ENCODE peak calls at places on chromosomes 2 and 18, in ten cellular contexts. One of them, this sample, is unnamed.

GRCh38 chr2:59307196-59307595 is 1066.1 kb upstream of the FANCL start:
- DNase-seq in NCI-H1105: no peak
- DNase-seq in germinal center: no peak
- DNase-seq in HFF-Myc: no peak
- DNase-seq in activated T-cell treated with anti-CD3 and anti-CD28 coated beads for 24 hours: no peak
- DNase-seq in mesothelial cell of epicardium: no peak
- DNase-seq in amygdala: no peak
- DNase-seq in EL: no peak
- DNase-seq in activated CD4-positive, alpha-beta T cell treated with anti-CD3 and anti-CD28 coated beads, Interleukin-2, amount 10 ng/mL, durations not matched to agents 7 days and 5 days: no peak
- DNase-seq in NCI-H1092 treated with DMSO at 0.1 percent for 48 hours: no peak
- DNase-seq in this sample: no peak

GRCh38 chr18:36316246-36316645 is 18.7 kb downstream of the FHOD3 start:
- DNase-seq in NCI-H1105: no peak
- DNase-seq in germinal center: no peak
- DNase-seq in HFF-Myc: no peak
- DNase-seq in activated T-cell treated with anti-CD3 and anti-CD28 coated beads for 24 hours: no peak
- DNase-seq in mesothelial cell of epicardium: no peak
- DNase-seq in amygdala: no peak
- DNase-seq in EL: peak; percentile 26
- DNase-seq in activated CD4-positive, alpha-beta T cell treated with anti-CD3 and anti-CD28 coated beads, Interleukin-2, amount 10 ng/mL, durations not matched to agents 7 days and 5 days: no peak
- DNase-seq in NCI-H1092 treated with DMSO at 0.1 percent for 48 hours: no peak
- DNase-seq in this sample: no peak

GRCh38 chr2:17877811-17878221 is 651 bp upstream of the KCNS3 start:
- DNase-seq in NCI-H1105: no peak
- DNase-seq in germinal center: peak; percentile 57
- DNase-seq in HFF-Myc: no peak
- DNase-seq in activated T-cell treated with anti-CD3 and anti-CD28 coated beads for 24 hours: no peak
- DNase-seq in mesothelial cell of epicardium: no peak
- DNase-seq in amygdala: no peak
- DNase-seq in EL: peak; percentile 7
- DNase-seq in activated CD4-positive, alpha-beta T cell treated with anti-CD3 and anti-CD28 coated beads, Interleukin-2, amount 10 ng/mL, durations not matched to agents 7 days and 5 days: no peak
- DNase-seq in NCI-H1092 treated with DMSO at 0.1 percent for 48 hours: no peak
- DNase-seq in this sample: no peak

GRCh38 chr18:43970656-43971055 is 693.4 kb upstream of the SYT4 start:
- DNase-seq in NCI-H1105: no peak
- DNase-seq in germinal center: no peak
- DNase-seq in HFF-Myc: no peak
- DNase-seq in activated T-cell treated with anti-CD3 and anti-CD28 coated beads for 24 hours: no peak
- DNase-seq in mesothelial cell of epicardium: no peak
- DNase-seq in amygdala: no peak
- DNase-seq in EL: peak; percentile 41
- DNase-seq in activated CD4-positive, alpha-beta T cell treated with anti-CD3 and anti-CD28 coated beads, Interleukin-2, amount 10 ng/mL, durations not matched to agents 7 days and 5 days: no peak
- DNase-seq in NCI-H1092 treated with DMSO at 0.1 percent for 48 hours: no peak
- DNase-seq in this sample: no peak

GRCh38 chr2:204544961-204545860 is at the start of gene PARD3B:
- DNase-seq in NCI-H1105: peak; percentile 59
- DNase-seq in germinal center: peak; percentile 19
- DNase-seq in HFF-Myc: no peak
- DNase-seq in activated T-cell treated with anti-CD3 and anti-CD28 coated beads for 24 hours: peak; percentile 7
- DNase-seq in mesothelial cell of epicardium: peak; percentile 68
- DNase-seq in amygdala: no peak
- DNase-seq in EL: peak; percentile 71
- DNase-seq in activated CD4-positive, alpha-beta T cell treated with anti-CD3 and anti-CD28 coated beads, Interleukin-2, amount 10 ng/mL, durations not matched to agents 7 days and 5 days: peak; percentile 12
- DNase-seq in NCI-H1092 treated with DMSO at 0.1 percent for 48 hours: peak; percentile 53
- DNase-seq in this sample: peak; percentile 7

GRCh38 chr2:141565597-141565996 is 565.2 kb downstream of the LRP1B start:
- DNase-seq in NCI-H1105: no peak
- DNase-seq in germinal center: no peak
- DNase-seq in HFF-Myc: no peak
- DNase-seq in activated T-cell treated with anti-CD3 and anti-CD28 coated beads for 24 hours: no peak
- DNase-seq in mesothelial cell of epicardium: no peak
- DNase-seq in amygdala: no peak
- DNase-seq in EL: no peak
- DNase-seq in activated CD4-positive, alpha-beta T cell treated with anti-CD3 and anti-CD28 coated beads, Interleukin-2, amount 10 ng/mL, durations not matched to agents 7 days and 5 days: no peak
- DNase-seq in NCI-H1092 treated with DMSO at 0.1 percent for 48 hours: no peak
- DNase-seq in this sample: no peak

GRCh38 chr2:98757904-98758421 is 27.0 kb upstream of the MGAT4A start:
- DNase-seq in NCI-H1105: no peak
- DNase-seq in germinal center: peak; percentile 83
- DNase-seq in HFF-Myc: peak; percentile 83
- DNase-seq in activated T-cell treated with anti-CD3 and anti-CD28 coated beads for 24 hours: no peak
- DNase-seq in mesothelial cell of epicardium: no peak
- DNase-seq in amygdala: no peak
- DNase-seq in EL: peak; percentile 95
- DNase-seq in activated CD4-positive, alpha-beta T cell treated with anti-CD3 and anti-CD28 coated beads, Interleukin-2, amount 10 ng/mL, durations not matched to agents 7 days and 5 days: peak; percentile 75
- DNase-seq in NCI-H1092 treated with DMSO at 0.1 percent for 48 hours: peak; percentile 13
- DNase-seq in this sample: peak; percentile 65

GRCh38 chr2:231099918-231100317 is 24.9 kb downstream of the HTR2B start:
- DNase-seq in NCI-H1105: no peak
- DNase-seq in germinal center: no peak
- DNase-seq in HFF-Myc: no peak
- DNase-seq in activated T-cell treated with anti-CD3 and anti-CD28 coated beads for 24 hours: no peak
- DNase-seq in mesothelial cell of epicardium: no peak
- DNase-seq in amygdala: no peak
- DNase-seq in EL: no peak
- DNase-seq in activated CD4-positive, alpha-beta T cell treated with anti-CD3 and anti-CD28 coated beads, Interleukin-2, amount 10 ng/mL, durations not matched to agents 7 days and 5 days: no peak
- DNase-seq in NCI-H1092 treated with DMSO at 0.1 percent for 48 hours: no peak
- DNase-seq in this sample: no peak

GRCh38 chr2:62034715-62035114 is 129.2 kb downstream of the COMMD1 start:
- DNase-seq in NCI-H1105: no peak
- DNase-seq in germinal center: no peak
- DNase-seq in HFF-Myc: no peak
- DNase-seq in activated T-cell treated with anti-CD3 and anti-CD28 coated beads for 24 hours: no peak
- DNase-seq in mesothelial cell of epicardium: no peak
- DNase-seq in amygdala: no peak
- DNase-seq in EL: no peak
- DNase-seq in activated CD4-positive, alpha-beta T cell treated with anti-CD3 and anti-CD28 coated beads, Interleukin-2, amount 10 ng/mL, durations not matched to agents 7 days and 5 days: no peak
- DNase-seq in NCI-H1092 treated with DMSO at 0.1 percent for 48 hours: no peak
- DNase-seq in this sample: no peak

GRCh38 chr2:147008481-147008880 is 836.3 kb upstream of the ACVR2A start:
- DNase-seq in NCI-H1105: no peak
- DNase-seq in germinal center: no peak
- DNase-seq in HFF-Myc: no peak
- DNase-seq in activated T-cell treated with anti-CD3 and anti-CD28 coated beads for 24 hours: no peak
- DNase-seq in mesothelial cell of epicardium: no peak
- DNase-seq in amygdala: no peak
- DNase-seq in EL: no peak
- DNase-seq in activated CD4-positive, alpha-beta T cell treated with anti-CD3 and anti-CD28 coated beads, Interleukin-2, amount 10 ng/mL, durations not matched to agents 7 days and 5 days: no peak
- DNase-seq in NCI-H1092 treated with DMSO at 0.1 percent for 48 hours: no peak
- DNase-seq in this sample: no peak

GRCh38 chr2:167490394-167490793 is 602.1 kb downstream of the XIRP2 start:
- DNase-seq in NCI-H1105: peak; percentile 4
- DNase-seq in germinal center: no peak
- DNase-seq in HFF-Myc: no peak
- DNase-seq in activated T-cell treated with anti-CD3 and anti-CD28 coated beads for 24 hours: no peak
- DNase-seq in mesothelial cell of epicardium: no peak
- DNase-seq in amygdala: no peak
- DNase-seq in EL: no peak
- DNase-seq in activated CD4-positive, alpha-beta T cell treated with anti-CD3 and anti-CD28 coated beads, Interleukin-2, amount 10 ng/mL, durations not matched to agents 7 days and 5 days: no peak
- DNase-seq in NCI-H1092 treated with DMSO at 0.1 percent for 48 hours: no peak
- DNase-seq in this sample: no peak

GRCh38 chr18:23213200-23213599 is 77.9 kb downstream of the CABLES1 start:
- DNase-seq in NCI-H1105: no peak
- DNase-seq in germinal center: no peak
- DNase-seq in HFF-Myc: no peak
- DNase-seq in activated T-cell treated with anti-CD3 and anti-CD28 coated beads for 24 hours: no peak
- DNase-seq in mesothelial cell of epicardium: no peak
- DNase-seq in amygdala: no peak
- DNase-seq in EL: no peak
- DNase-seq in activated CD4-positive, alpha-beta T cell treated with anti-CD3 and anti-CD28 coated beads, Interleukin-2, amount 10 ng/mL, durations not matched to agents 7 days and 5 days: no peak
- DNase-seq in NCI-H1092 treated with DMSO at 0.1 percent for 48 hours: no peak
- DNase-seq in this sample: no peak

GRCh38 chr2:85269959-85270358 is 57.8 kb downstream of the TGOLN2 start:
- DNase-seq in NCI-H1105: no peak
- DNase-seq in germinal center: no peak
- DNase-seq in HFF-Myc: no peak
- DNase-seq in activated T-cell treated with anti-CD3 and anti-CD28 coated beads for 24 hours: no peak
- DNase-seq in mesothelial cell of epicardium: no peak
- DNase-seq in amygdala: no peak
- DNase-seq in EL: no peak
- DNase-seq in activated CD4-positive, alpha-beta T cell treated with anti-CD3 and anti-CD28 coated beads, Interleukin-2, amount 10 ng/mL, durations not matched to agents 7 days and 5 days: no peak
- DNase-seq in NCI-H1092 treated with DMSO at 0.1 percent for 48 hours: peak; percentile 80
- DNase-seq in this sample: no peak

GRCh38 chr18:38635706-38636105 is 1070.1 kb upstream of the CELF4 start:
- DNase-seq in NCI-H1105: no peak
- DNase-seq in germinal center: no peak
- DNase-seq in HFF-Myc: no peak
- DNase-seq in activated T-cell treated with anti-CD3 and anti-CD28 coated beads for 24 hours: no peak
- DNase-seq in mesothelial cell of epicardium: no peak
- DNase-seq in amygdala: no peak
- DNase-seq in EL: no peak
- DNase-seq in activated CD4-positive, alpha-beta T cell treated with anti-CD3 and anti-CD28 coated beads, Interleukin-2, amount 10 ng/mL, durations not matched to agents 7 days and 5 days: no peak
- DNase-seq in NCI-H1092 treated with DMSO at 0.1 percent for 48 hours: no peak
- DNase-seq in this sample: no peak

GRCh38 chr2:230748087-230748486 is 35.4 kb downstream of the CAB39 start:
- DNase-seq in NCI-H1105: no peak
- DNase-seq in germinal center: no peak
- DNase-seq in HFF-Myc: no peak
- DNase-seq in activated T-cell treated with anti-CD3 and anti-CD28 coated beads for 24 hours: no peak
- DNase-seq in mesothelial cell of epicardium: no peak
- DNase-seq in amygdala: no peak
- DNase-seq in EL: no peak
- DNase-seq in activated CD4-positive, alpha-beta T cell treated with anti-CD3 and anti-CD28 coated beads, Interleukin-2, amount 10 ng/mL, durations not matched to agents 7 days and 5 days: no peak
- DNase-seq in NCI-H1092 treated with DMSO at 0.1 percent for 48 hours: no peak
- DNase-seq in this sample: no peak

GRCh38 chr2:203823179-203823578 is 44.4 kb upstream of the CTLA4 start:
- DNase-seq in NCI-H1105: no peak
- DNase-seq in germinal center: no peak
- DNase-seq in HFF-Myc: no peak
- DNase-seq in activated T-cell treated with anti-CD3 and anti-CD28 coated beads for 24 hours: no peak
- DNase-seq in mesothelial cell of epicardium: no peak
- DNase-seq in amygdala: no peak
- DNase-seq in EL: no peak
- DNase-seq in activated CD4-positive, alpha-beta T cell treated with anti-CD3 and anti-CD28 coated beads, Interleukin-2, amount 10 ng/mL, durations not matched to agents 7 days and 5 days: no peak
- DNase-seq in NCI-H1092 treated with DMSO at 0.1 percent for 48 hours: no peak
- DNase-seq in this sample: no peak

GRCh38 chr2:96330407-96330806 is 5.2 kb upstream of the NCAPH start:
- DNase-seq in NCI-H1105: no peak
- DNase-seq in germinal center: no peak
- DNase-seq in HFF-Myc: no peak
- DNase-seq in activated T-cell treated with anti-CD3 and anti-CD28 coated beads for 24 hours: no peak
- DNase-seq in mesothelial cell of epicardium: no peak
- DNase-seq in amygdala: no peak
- DNase-seq in EL: peak; percentile 37
- DNase-seq in activated CD4-positive, alpha-beta T cell treated with anti-CD3 and anti-CD28 coated beads, Interleukin-2, amount 10 ng/mL, durations not matched to agents 7 days and 5 days: no peak
- DNase-seq in NCI-H1092 treated with DMSO at 0.1 percent for 48 hours: no peak
- DNase-seq in this sample: no peak

GRCh38 chr2:74181739-74182138 is 3.1 kb upstream of the MOB1A start:
- DNase-seq in NCI-H1105: no peak
- DNase-seq in germinal center: peak; percentile 63
- DNase-seq in HFF-Myc: no peak
- DNase-seq in activated T-cell treated with anti-CD3 and anti-CD28 coated beads for 24 hours: no peak
- DNase-seq in mesothelial cell of epicardium: no peak
- DNase-seq in amygdala: no peak
- DNase-seq in EL: peak; percentile 18
- DNase-seq in activated CD4-positive, alpha-beta T cell treated with anti-CD3 and anti-CD28 coated beads, Interleukin-2, amount 10 ng/mL, durations not matched to agents 7 days and 5 days: no peak
- DNase-seq in NCI-H1092 treated with DMSO at 0.1 percent for 48 hours: no peak
- DNase-seq in this sample: no peak

GRCh38 chr2:70019096-70019495 is 57.7 kb upstream of the ASPRV1 start:
- DNase-seq in NCI-H1105: no peak
- DNase-seq in germinal center: no peak
- DNase-seq in HFF-Myc: no peak
- DNase-seq in activated T-cell treated with anti-CD3 and anti-CD28 coated beads for 24 hours: no peak
- DNase-seq in mesothelial cell of epicardium: no peak
- DNase-seq in amygdala: no peak
- DNase-seq in EL: no peak
- DNase-seq in activated CD4-positive, alpha-beta T cell treated with anti-CD3 and anti-CD28 coated beads, Interleukin-2, amount 10 ng/mL, durations not matched to agents 7 days and 5 days: no peak
- DNase-seq in NCI-H1092 treated with DMSO at 0.1 percent for 48 hours: no peak
- DNase-seq in this sample: no peak

GRCh38 chr2:79831919-79832318 is 319.1 kb downstream of the CTNNA2 start:
- DNase-seq in NCI-H1105: no peak
- DNase-seq in germinal center: no peak
- DNase-seq in HFF-Myc: no peak
- DNase-seq in activated T-cell treated with anti-CD3 and anti-CD28 coated beads for 24 hours: no peak
- DNase-seq in mesothelial cell of epicardium: no peak
- DNase-seq in amygdala: no peak
- DNase-seq in EL: no peak
- DNase-seq in activated CD4-positive, alpha-beta T cell treated with anti-CD3 and anti-CD28 coated beads, Interleukin-2, amount 10 ng/mL, durations not matched to agents 7 days and 5 days: no peak
- DNase-seq in NCI-H1092 treated with DMSO at 0.1 percent for 48 hours: no peak
- DNase-seq in this sample: no peak

GRCh38 chr18:47077111-47077510 is 41.7 kb upstream of the ELOA2 start:
- DNase-seq in NCI-H1105: no peak
- DNase-seq in germinal center: no peak
- DNase-seq in HFF-Myc: no peak
- DNase-seq in activated T-cell treated with anti-CD3 and anti-CD28 coated beads for 24 hours: no peak
- DNase-seq in mesothelial cell of epicardium: no peak
- DNase-seq in amygdala: no peak
- DNase-seq in EL: no peak
- DNase-seq in activated CD4-positive, alpha-beta T cell treated with anti-CD3 and anti-CD28 coated beads, Interleukin-2, amount 10 ng/mL, durations not matched to agents 7 days and 5 days: no peak
- DNase-seq in NCI-H1092 treated with DMSO at 0.1 percent for 48 hours: no peak
- DNase-seq in this sample: no peak

GRCh38 chr2:69166465-69166811 is 153.5 kb downstream of the ANTXR1 start:
- DNase-seq in NCI-H1105: no peak
- DNase-seq in germinal center: no peak
- DNase-seq in HFF-Myc: no peak
- DNase-seq in activated T-cell treated with anti-CD3 and anti-CD28 coated beads for 24 hours: no peak
- DNase-seq in mesothelial cell of epicardium: no peak
- DNase-seq in amygdala: no peak
- DNase-seq in EL: no peak
- DNase-seq in activated CD4-positive, alpha-beta T cell treated with anti-CD3 and anti-CD28 coated beads, Interleukin-2, amount 10 ng/mL, durations not matched to agents 7 days and 5 days: no peak
- DNase-seq in NCI-H1092 treated with DMSO at 0.1 percent for 48 hours: no peak
- DNase-seq in this sample: no peak

GRCh38 chr2:118672571-118673158 is 174.8 kb downstream of the EN1 start:
- DNase-seq in NCI-H1105: no peak
- DNase-seq in germinal center: no peak
- DNase-seq in HFF-Myc: no peak
- DNase-seq in activated T-cell treated with anti-CD3 and anti-CD28 coated beads for 24 hours: no peak
- DNase-seq in mesothelial cell of epicardium: no peak
- DNase-seq in amygdala: no peak
- DNase-seq in EL: peak; percentile 29
- DNase-seq in activated CD4-positive, alpha-beta T cell treated with anti-CD3 and anti-CD28 coated beads, Interleukin-2, amount 10 ng/mL, durations not matched to agents 7 days and 5 days: no peak
- DNase-seq in NCI-H1092 treated with DMSO at 0.1 percent for 48 hours: no peak
- DNase-seq in this sample: no peak

GRCh38 chr2:198044777-198045176 is 240.4 kb downstream of the PLCL1 start:
- DNase-seq in NCI-H1105: no peak
- DNase-seq in germinal center: no peak
- DNase-seq in HFF-Myc: no peak
- DNase-seq in activated T-cell treated with anti-CD3 and anti-CD28 coated beads for 24 hours: no peak
- DNase-seq in mesothelial cell of epicardium: no peak
- DNase-seq in amygdala: no peak
- DNase-seq in EL: no peak
- DNase-seq in activated CD4-positive, alpha-beta T cell treated with anti-CD3 and anti-CD28 coated beads, Interleukin-2, amount 10 ng/mL, durations not matched to agents 7 days and 5 days: no peak
- DNase-seq in NCI-H1092 treated with DMSO at 0.1 percent for 48 hours: no peak
- DNase-seq in this sample: no peak

GRCh38 chr2:60350791-60351190 is 202.7 kb downstream of the BCL11A start:
- DNase-seq in NCI-H1105: no peak
- DNase-seq in germinal center: peak; percentile 76
- DNase-seq in HFF-Myc: no peak
- DNase-seq in activated T-cell treated with anti-CD3 and anti-CD28 coated beads for 24 hours: no peak
- DNase-seq in mesothelial cell of epicardium: no peak
- DNase-seq in amygdala: no peak
- DNase-seq in EL: no peak
- DNase-seq in activated CD4-positive, alpha-beta T cell treated with anti-CD3 and anti-CD28 coated beads, Interleukin-2, amount 10 ng/mL, durations not matched to agents 7 days and 5 days: no peak
- DNase-seq in NCI-H1092 treated with DMSO at 0.1 percent for 48 hours: no peak
- DNase-seq in this sample: no peak

GRCh38 chr2:239238839-239239606 is 161.8 kb downstream of the HDAC4 start:
- DNase-seq in NCI-H1105: no peak
- DNase-seq in germinal center: no peak
- DNase-seq in HFF-Myc: no peak
- DNase-seq in activated T-cell treated with anti-CD3 and anti-CD28 coated beads for 24 hours: no peak
- DNase-seq in mesothelial cell of epicardium: no peak
- DNase-seq in amygdala: no peak
- DNase-seq in EL: no peak
- DNase-seq in activated CD4-positive, alpha-beta T cell treated with anti-CD3 and anti-CD28 coated beads, Interleukin-2, amount 10 ng/mL, durations not matched to agents 7 days and 5 days: no peak
- DNase-seq in NCI-H1092 treated with DMSO at 0.1 percent for 48 hours: no peak
- DNase-seq in this sample: no peak

GRCh38 chr2:41329075-41329474 is 718.7 kb upstream of the PKDCC start:
- DNase-seq in NCI-H1105: no peak
- DNase-seq in germinal center: no peak
- DNase-seq in HFF-Myc: no peak
- DNase-seq in activated T-cell treated with anti-CD3 and anti-CD28 coated beads for 24 hours: no peak
- DNase-seq in mesothelial cell of epicardium: no peak
- DNase-seq in amygdala: no peak
- DNase-seq in EL: no peak
- DNase-seq in activated CD4-positive, alpha-beta T cell treated with anti-CD3 and anti-CD28 coated beads, Interleukin-2, amount 10 ng/mL, durations not matched to agents 7 days and 5 days: no peak
- DNase-seq in NCI-H1092 treated with DMSO at 0.1 percent for 48 hours: no peak
- DNase-seq in this sample: no peak

GRCh38 chr18:57438669-57439616 is 3.8 kb downstream of the ONECUT2 start:
- DNase-seq in NCI-H1105: peak; percentile 5
- DNase-seq in germinal center: no peak
- DNase-seq in HFF-Myc: no peak
- DNase-seq in activated T-cell treated with anti-CD3 and anti-CD28 coated beads for 24 hours: no peak
- DNase-seq in mesothelial cell of epicardium: no peak
- DNase-seq in amygdala: no peak
- DNase-seq in EL: no peak
- DNase-seq in activated CD4-positive, alpha-beta T cell treated with anti-CD3 and anti-CD28 coated beads, Interleukin-2, amount 10 ng/mL, durations not matched to agents 7 days and 5 days: no peak
- DNase-seq in NCI-H1092 treated with DMSO at 0.1 percent for 48 hours: peak; percentile 63
- DNase-seq in this sample: no peak

This sample was measured in immature natural killer cell.